ENCODE peak calls at places on chromosomes 5 and 9, in ten cellular contexts. L, D, N, P, B, S, E, F, Z and A are unnamed samples.

GRCh38 chr5:168527756-168528295 is 1.3 kb upstream of the FBLL1 start:
- DNase-seq in L (no peak), D (no peak), N (no peak), P (no peak), B (no peak), S (no peak), E (no peak), F (no peak), Z (no peak), A (no peak)

GRCh38 chr5:133828727-133829126 is 139.7 kb downstream of the C5orf15 start:
- DNase-seq in L (no peak), D (no peak), N (no peak), P (no peak), B (no peak), S (no peak), E (no peak), F (no peak), Z (no peak), A (no peak)

GRCh38 chr5:18553269-18553668 is 919.0 kb downstream of the TAF11L14 start:
- DNase-seq in L (no peak), D (peak; percentile 26), N (no peak), P (peak; percentile 70), B (peak; percentile 94), S (no peak), E (no peak), F (no peak), Z (no peak), A (peak; percentile 8)

GRCh38 chr9:125986966-125987365 is 239.8 kb downstream of the PBX3 start:
- DNase-seq in L (peak; percentile 26), D (peak; percentile 0), N (no peak), P (no peak), B (no peak), S (peak; percentile 14), E (no peak), F (peak; percentile 20), Z (no peak), A (no peak)

GRCh38 chr5:178519155-178519554 is 71.0 kb downstream of the COL23A1 start:
- DNase-seq in L (no peak), D (no peak), N (no peak), P (no peak), B (no peak), S (no peak), E (no peak), F (peak; percentile 21), Z (no peak), A (no peak)

GRCh38 chr5:151094054-151094858 is 13.4 kb upstream of the TNIP1 start:
- DNase-seq in L (no peak), D (peak; percentile 38), N (no peak), P (no peak), B (no peak), S (no peak), E (peak; percentile 34), F (no peak), Z (no peak), A (peak; percentile 53)

GRCh38 chr9:26181836-26182235 is 503.6 kb upstream of the TUSC1 start:
- DNase-seq in L (no peak), D (no peak), N (no peak), P (peak; percentile 0), B (no peak), S (no peak), E (no peak), F (no peak), Z (no peak), A (no peak)

GRCh38 chr5:124873189-124873588 is 126.8 kb upstream of the ZNF608 start:
- DNase-seq in L (no peak), D (no peak), N (no peak), P (no peak), B (no peak), S (no peak), E (no peak), F (no peak), Z (no peak), A (no peak)

GRCh38 chr5:138177936-138178515 is 404 bp downstream of the BRD8 start:
- DNase-seq in L (no peak), D (no peak), N (no peak), P (peak; percentile 21), B (peak; percentile 55), S (peak; percentile 57), E (peak; percentile 18), F (no peak), Z (peak; percentile 33), A (peak; percentile 33)

GRCh38 chr5:150301901-150302300 is 804 bp downstream of the ARSI start:
- DNase-seq in L (no peak), D (no peak), N (no peak), P (no peak), B (no peak), S (no peak), E (no peak), F (no peak), Z (no peak), A (no peak)

GRCh38 chr5:138946241-138946623 is 71.1 kb upstream of the LRRTM2 start:
- DNase-seq in L (no peak), D (peak; percentile 22), N (no peak), P (no peak), B (no peak), S (peak; percentile 91), E (no peak), F (no peak), Z (peak; percentile 50), A (no peak)

DNA sequence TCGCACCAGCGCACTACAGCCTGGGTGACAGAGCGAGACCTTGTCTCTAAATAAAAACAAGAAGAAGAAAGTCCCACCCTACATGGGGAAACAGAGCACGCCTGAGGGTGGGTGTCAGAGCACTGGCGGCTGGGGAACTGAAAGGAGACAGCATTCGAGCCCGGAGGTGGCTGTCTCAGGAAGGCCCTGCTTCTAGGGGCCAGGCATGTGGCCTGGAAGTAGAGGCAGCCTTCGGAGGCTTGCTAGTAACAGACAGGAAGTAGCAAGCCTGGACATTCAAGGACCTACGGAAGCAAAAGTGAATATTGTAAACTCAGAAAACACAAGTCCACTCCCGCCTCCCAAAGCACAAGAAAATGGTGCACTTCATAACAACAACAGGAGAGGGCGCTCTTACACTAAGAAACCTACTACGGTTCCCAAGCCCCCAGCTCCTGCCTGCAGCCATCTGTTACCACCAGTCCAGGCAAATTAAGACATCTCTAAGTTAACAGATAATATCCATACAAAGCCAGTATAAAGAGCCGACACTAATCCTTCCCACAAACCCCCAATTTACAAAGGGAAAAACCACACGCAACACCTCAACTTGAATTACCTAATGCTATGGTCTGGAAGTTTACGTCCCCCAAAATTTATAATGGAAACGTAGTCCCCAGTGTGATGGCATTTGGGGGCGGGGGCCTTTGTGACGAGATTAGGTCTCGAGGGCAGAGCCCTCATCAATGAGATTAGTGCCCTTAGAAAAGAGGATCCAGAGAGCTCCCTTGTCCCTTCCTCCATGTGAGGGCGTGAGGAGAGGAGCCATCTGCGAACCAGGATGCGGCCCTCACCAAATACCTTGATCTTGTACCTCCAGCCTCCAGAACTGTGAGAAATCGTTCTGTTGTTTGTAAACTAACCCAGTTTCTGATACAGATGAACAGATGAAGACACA is 7.7 kb downstream of the RASGEF1C start:
- DNase-seq in L (no peak), D (no peak), N (no peak), P (peak; percentile 21), B (no peak), S (no peak), E (no peak), F (no peak), Z (peak; percentile 61), A (peak; percentile 38)
- TF ChIP-seq CTCF in L (peak; percentile 11), D (no peak), N (no peak), P (peak; percentile 60), B (peak; percentile 31), S (peak; percentile 43), E (peak; percentile 13), F (no peak), Z (peak; percentile 40), A (peak; percentile 35)

GRCh38 chr5:14671414-14671813 is 6.9 kb downstream of the OTULIN start:
- DNase-seq in L (no peak), D (no peak), N (no peak), P (no peak), B (peak; percentile 53), S (no peak), E (peak; percentile 71), F (no peak), Z (no peak), A (peak; percentile 33)
- H3K4me3 ChIP-seq in L (no peak overlapping the region), D (no peak overlapping the region), N (no peak overlapping the region), P (no peak overlapping the region), B (no peak overlapping the region), S (no peak overlapping the region), E (no peak overlapping the region), F (no peak overlapping the region), Z (no peak overlapping the region), A (no peak overlapping the region)

GRCh38 chr9:129008469-129008965 is 19.6 kb downstream of the SH3GLB2 start:
- DNase-seq in L (peak; percentile 47), D (no peak), N (no peak), P (no peak), B (no peak), S (no peak), E (no peak), F (no peak), Z (no peak), A (no peak)

GRCh38 chr9:129005336-129005997 is 22.7 kb downstream of the SH3GLB2 start:
- DNase-seq in L (no peak), D (peak; percentile 60), N (no peak), P (no peak), B (no peak), S (no peak), E (no peak), F (no peak), Z (no peak), A (no peak)

GRCh38 chr9:129006328-129007034 is 21.6 kb downstream of the SH3GLB2 start:
- DNase-seq in L (peak; percentile 85), D (peak; percentile 84), N (peak; percentile 77), P (peak; percentile 77), B (peak; percentile 71), S (peak; percentile 81), E (peak; percentile 65), F (no peak), Z (peak; percentile 90), A (peak; percentile 79)

GRCh38 chr9:129007766-129008468 is 20.2 kb downstream of the SH3GLB2 start:
- DNase-seq in L (peak; percentile 42), D (no peak), N (no peak), P (no peak), B (no peak), S (no peak), E (no peak), F (no peak), Z (no peak), A (no peak)

DNA sequence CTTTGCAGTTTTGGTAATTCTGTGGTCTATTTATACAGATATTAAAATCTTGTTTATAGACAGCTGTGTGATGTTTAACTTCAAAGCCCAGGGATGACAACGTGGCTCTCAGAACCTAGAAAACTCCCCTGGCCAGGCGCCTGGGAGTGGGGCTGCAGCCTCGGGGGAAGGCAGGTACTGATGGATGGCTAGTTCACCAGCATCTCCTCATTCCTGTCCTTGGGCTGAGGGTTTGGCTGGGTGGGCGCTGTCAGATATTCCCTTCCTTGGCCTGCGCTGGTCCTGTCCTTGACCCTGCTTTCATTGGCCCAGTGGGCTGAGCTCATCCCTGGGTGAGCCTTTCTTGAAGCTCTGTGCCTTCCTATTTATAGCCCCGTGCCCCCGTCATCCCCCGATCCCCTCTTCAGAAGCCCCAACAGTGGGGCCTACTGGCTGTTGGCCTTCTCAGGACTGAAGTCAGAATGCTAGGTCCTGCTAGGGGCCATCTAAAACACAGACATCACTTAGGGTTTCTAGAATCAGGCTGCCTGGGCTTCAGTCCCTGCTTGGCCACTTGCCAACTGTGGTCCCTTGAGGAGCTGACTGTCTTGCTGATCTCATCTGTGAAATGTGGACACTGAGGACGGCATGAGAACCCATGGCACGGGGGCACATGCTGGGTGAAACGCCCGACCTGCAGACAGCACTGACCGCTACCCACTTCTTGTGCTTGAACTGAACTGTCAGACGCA is 20.9 kb downstream of the SH3GLB2 start:
- DNase-seq in L (peak; percentile 84), D (peak; percentile 45), N (peak; percentile 50), P (no peak), B (no peak), S (no peak), E (no peak), F (no peak), Z (peak; percentile 29), A (no peak)
- TF ChIP-seq CTCF in L (no peak), D (no peak), N (no peak), P (peak; percentile 46), B (no peak), S (no peak), E (no peak), F (no peak), Z (no peak), A (no peak)

GRCh38 chr9:108272350-108272899 is 583.4 kb downstream of the ACTL7B start:
- DNase-seq in L (peak; percentile 68), D (peak; percentile 37), N (peak; percentile 50), P (peak; percentile 72), B (peak; percentile 65), S (peak; percentile 32), E (peak; percentile 39), F (no peak), Z (peak; percentile 49), A (peak; percentile 73)
- H3K4me3 ChIP-seq in L (peak overlapping the region; percentile 37), D (no peak overlapping the region), N (peak overlapping the region; percentile 2), P (peak overlapping the region; percentile 47), B (peak overlapping the region; percentile 16), S (peak overlapping the region; percentile 39), E (peak overlapping the region; percentile 24), F (no peak overlapping the region), Z (no peak overlapping the region), A (no peak overlapping the region)